ENCODE peak calls at places on chromosomes 4 and X, in four cellular contexts. One of them, this sample, is unnamed.

GRCh38 chr4:43132010-43132582 is 239.6 kb downstream of the GRXCR1 start:
- DNase-seq in AG08396: peak
- DNase-seq in stimulated activated CD4-positive, alpha-beta T cell treated with anti-CD3 and anti-CD28 coated beads, Interleukin-12 subunit alpha, Interleukin-12 subunit beta, amount 100 ng/mL, for 4 hours: peak
- DNase-seq in non-pigmented ciliary epithelial cell: peak
- DNase-seq in this sample: peak

GRCh38 chr4:182369211-182369610 is 126.0 kb downstream of the TENM3 start:
- DNase-seq in AG08396: no peak
- DNase-seq in stimulated activated CD4-positive, alpha-beta T cell treated with anti-CD3 and anti-CD28 coated beads, Interleukin-12 subunit alpha, Interleukin-12 subunit beta, amount 100 ng/mL, for 4 hours: no peak
- DNase-seq in non-pigmented ciliary epithelial cell: no peak
- DNase-seq in this sample: no peak

GRCh38 chr4:88159137-88159725 is 792 bp upstream of the ABCG2 start:
- DNase-seq in AG08396: peak
- DNase-seq in stimulated activated CD4-positive, alpha-beta T cell treated with anti-CD3 and anti-CD28 coated beads, Interleukin-12 subunit alpha, Interleukin-12 subunit beta, amount 100 ng/mL, for 4 hours: no peak
- DNase-seq in non-pigmented ciliary epithelial cell: no peak
- DNase-seq in this sample: no peak

GRCh38 chr4:90184560-90184959 is 57.4 kb downstream of the CCSER1 start:
- DNase-seq in AG08396: no peak
- DNase-seq in stimulated activated CD4-positive, alpha-beta T cell treated with anti-CD3 and anti-CD28 coated beads, Interleukin-12 subunit alpha, Interleukin-12 subunit beta, amount 100 ng/mL, for 4 hours: no peak
- DNase-seq in non-pigmented ciliary epithelial cell: no peak
- DNase-seq in this sample: no peak

GRCh38 chr4:182555997-182556418 is 312.8 kb downstream of the TENM3 start:
- DNase-seq in AG08396: peak
- DNase-seq in stimulated activated CD4-positive, alpha-beta T cell treated with anti-CD3 and anti-CD28 coated beads, Interleukin-12 subunit alpha, Interleukin-12 subunit beta, amount 100 ng/mL, for 4 hours: no peak
- DNase-seq in non-pigmented ciliary epithelial cell: peak
- DNase-seq in this sample: no peak

GRCh38 chr4:15682340-15682725 is 706 bp downstream of the FAM200B start:
- DNase-seq in AG08396: no peak
- DNase-seq in stimulated activated CD4-positive, alpha-beta T cell treated with anti-CD3 and anti-CD28 coated beads, Interleukin-12 subunit alpha, Interleukin-12 subunit beta, amount 100 ng/mL, for 4 hours: no peak
- DNase-seq in non-pigmented ciliary epithelial cell: no peak
- DNase-seq in this sample: no peak

GRCh38 chrX:105190252-105190853 is 30.1 kb downstream of the TEX13A start:
- DNase-seq in AG08396: peak
- DNase-seq in stimulated activated CD4-positive, alpha-beta T cell treated with anti-CD3 and anti-CD28 coated beads, Interleukin-12 subunit alpha, Interleukin-12 subunit beta, amount 100 ng/mL, for 4 hours: no peak
- DNase-seq in non-pigmented ciliary epithelial cell: no peak
- DNase-seq in this sample: peak

GRCh38 chr4:15054546-15054945 is 52.3 kb downstream of the CPEB2 start:
- DNase-seq in AG08396: no peak
- DNase-seq in stimulated activated CD4-positive, alpha-beta T cell treated with anti-CD3 and anti-CD28 coated beads, Interleukin-12 subunit alpha, Interleukin-12 subunit beta, amount 100 ng/mL, for 4 hours: no peak
- DNase-seq in non-pigmented ciliary epithelial cell: no peak
- DNase-seq in this sample: no peak

GRCh38 chrX:20361890-20362262 is 95.2 kb upstream of the RPS6KA3 start:
- DNase-seq in AG08396: peak
- DNase-seq in stimulated activated CD4-positive, alpha-beta T cell treated with anti-CD3 and anti-CD28 coated beads, Interleukin-12 subunit alpha, Interleukin-12 subunit beta, amount 100 ng/mL, for 4 hours: no peak
- DNase-seq in non-pigmented ciliary epithelial cell: no peak
- DNase-seq in this sample: no peak

GRCh38 chrX:9759340-9759739 is 6.3 kb downstream of the GPR143 start:
- DNase-seq in AG08396: no peak
- DNase-seq in stimulated activated CD4-positive, alpha-beta T cell treated with anti-CD3 and anti-CD28 coated beads, Interleukin-12 subunit alpha, Interleukin-12 subunit beta, amount 100 ng/mL, for 4 hours: no peak
- DNase-seq in non-pigmented ciliary epithelial cell: no peak
- DNase-seq in this sample: no peak

GRCh38 chr4:139453041-139453370 is 915 bp upstream of the RAB33B start:
- DNase-seq in AG08396: no peak
- DNase-seq in stimulated activated CD4-positive, alpha-beta T cell treated with anti-CD3 and anti-CD28 coated beads, Interleukin-12 subunit alpha, Interleukin-12 subunit beta, amount 100 ng/mL, for 4 hours: peak
- DNase-seq in non-pigmented ciliary epithelial cell: peak
- DNase-seq in this sample: no peak

GRCh38 chr4:56414135-56414675 is 21.2 kb downstream of the PPAT start:
- DNase-seq in AG08396: no peak
- DNase-seq in stimulated activated CD4-positive, alpha-beta T cell treated with anti-CD3 and anti-CD28 coated beads, Interleukin-12 subunit alpha, Interleukin-12 subunit beta, amount 100 ng/mL, for 4 hours: no peak
- DNase-seq in non-pigmented ciliary epithelial cell: no peak
- DNase-seq in this sample: no peak

GRCh38 chr4:120314969-120315368 is 248.3 kb upstream of the MAD2L1 start:
- DNase-seq in AG08396: no peak
- DNase-seq in stimulated activated CD4-positive, alpha-beta T cell treated with anti-CD3 and anti-CD28 coated beads, Interleukin-12 subunit alpha, Interleukin-12 subunit beta, amount 100 ng/mL, for 4 hours: no peak
- DNase-seq in non-pigmented ciliary epithelial cell: no peak
- DNase-seq in this sample: no peak

GRCh38 chr4:13112030-13112429 is 372.1 kb downstream of the RAB28 start:
- DNase-seq in AG08396: no peak
- DNase-seq in stimulated activated CD4-positive, alpha-beta T cell treated with anti-CD3 and anti-CD28 coated beads, Interleukin-12 subunit alpha, Interleukin-12 subunit beta, amount 100 ng/mL, for 4 hours: no peak
- DNase-seq in non-pigmented ciliary epithelial cell: no peak
- DNase-seq in this sample: no peak

GRCh38 chrX:152895121-152895520 is 2.7 kb upstream of the ZNF185 start:
- DNase-seq in AG08396: no peak
- DNase-seq in stimulated activated CD4-positive, alpha-beta T cell treated with anti-CD3 and anti-CD28 coated beads, Interleukin-12 subunit alpha, Interleukin-12 subunit beta, amount 100 ng/mL, for 4 hours: no peak
- DNase-seq in non-pigmented ciliary epithelial cell: no peak
- DNase-seq in this sample: no peak

GRCh38 chrX:2608638-2609430 is 82.3 kb upstream of the CD99 start:
- DNase-seq in AG08396: peak
- DNase-seq in stimulated activated CD4-positive, alpha-beta T cell treated with anti-CD3 and anti-CD28 coated beads, Interleukin-12 subunit alpha, Interleukin-12 subunit beta, amount 100 ng/mL, for 4 hours: peak
- DNase-seq in non-pigmented ciliary epithelial cell: peak
- DNase-seq in this sample: no peak

GRCh38 chr4:138053601-138054322 is 188.4 kb downstream of the SLC7A11 start:
- DNase-seq in AG08396: peak
- DNase-seq in stimulated activated CD4-positive, alpha-beta T cell treated with anti-CD3 and anti-CD28 coated beads, Interleukin-12 subunit alpha, Interleukin-12 subunit beta, amount 100 ng/mL, for 4 hours: no peak
- DNase-seq in non-pigmented ciliary epithelial cell: peak
- DNase-seq in this sample: no peak

GRCh38 chr4:24024157-24024556 is 134.3 kb upstream of the PPARGC1A start:
- DNase-seq in AG08396: peak
- DNase-seq in stimulated activated CD4-positive, alpha-beta T cell treated with anti-CD3 and anti-CD28 coated beads, Interleukin-12 subunit alpha, Interleukin-12 subunit beta, amount 100 ng/mL, for 4 hours: no peak
- DNase-seq in non-pigmented ciliary epithelial cell: peak
- DNase-seq in this sample: no peak

GRCh38 chr4:125704726-125705125 is 390.0 kb downstream of the FAT4 start:
- DNase-seq in AG08396: no peak
- DNase-seq in stimulated activated CD4-positive, alpha-beta T cell treated with anti-CD3 and anti-CD28 coated beads, Interleukin-12 subunit alpha, Interleukin-12 subunit beta, amount 100 ng/mL, for 4 hours: no peak
- DNase-seq in non-pigmented ciliary epithelial cell: no peak
- DNase-seq in this sample: no peak

GRCh38 chr4:2417765-2418651 is at the start of gene ZFYVE28:
- DNase-seq in AG08396: peak
- DNase-seq in stimulated activated CD4-positive, alpha-beta T cell treated with anti-CD3 and anti-CD28 coated beads, Interleukin-12 subunit alpha, Interleukin-12 subunit beta, amount 100 ng/mL, for 4 hours: no peak
- DNase-seq in non-pigmented ciliary epithelial cell: no peak
- DNase-seq in this sample: no peak

GRCh38 chr4:78747328-78747946 is 28.7 kb upstream of the BMP2K start:
- DNase-seq in AG08396: no peak
- DNase-seq in stimulated activated CD4-positive, alpha-beta T cell treated with anti-CD3 and anti-CD28 coated beads, Interleukin-12 subunit alpha, Interleukin-12 subunit beta, amount 100 ng/mL, for 4 hours: no peak
- DNase-seq in non-pigmented ciliary epithelial cell: peak
- DNase-seq in this sample: no peak

GRCh38 chrX:55813150-55813549 is 95.6 kb downstream of the RRAGB start:
- DNase-seq in AG08396: no peak
- DNase-seq in stimulated activated CD4-positive, alpha-beta T cell treated with anti-CD3 and anti-CD28 coated beads, Interleukin-12 subunit alpha, Interleukin-12 subunit beta, amount 100 ng/mL, for 4 hours: no peak
- DNase-seq in non-pigmented ciliary epithelial cell: no peak
- DNase-seq in this sample: no peak

GRCh38 chr4:7067147-7067522 is 729 bp downstream of the GRPEL1 start:
- DNase-seq in AG08396: peak
- DNase-seq in stimulated activated CD4-positive, alpha-beta T cell treated with anti-CD3 and anti-CD28 coated beads, Interleukin-12 subunit alpha, Interleukin-12 subunit beta, amount 100 ng/mL, for 4 hours: peak
- DNase-seq in non-pigmented ciliary epithelial cell: no peak
- DNase-seq in this sample: no peak

GRCh38 chr4:138175337-138175794 is 66.8 kb downstream of the SLC7A11 start:
- DNase-seq in AG08396: peak
- DNase-seq in stimulated activated CD4-positive, alpha-beta T cell treated with anti-CD3 and anti-CD28 coated beads, Interleukin-12 subunit alpha, Interleukin-12 subunit beta, amount 100 ng/mL, for 4 hours: no peak
- DNase-seq in non-pigmented ciliary epithelial cell: no peak
- DNase-seq in this sample: no peak

GRCh38 chr4:120755864-120756263 is 166.7 kb downstream of the PRDM5 start:
- DNase-seq in AG08396: no peak
- DNase-seq in stimulated activated CD4-positive, alpha-beta T cell treated with anti-CD3 and anti-CD28 coated beads, Interleukin-12 subunit alpha, Interleukin-12 subunit beta, amount 100 ng/mL, for 4 hours: no peak
- DNase-seq in non-pigmented ciliary epithelial cell: no peak
- DNase-seq in this sample: no peak

GRCh38 chrX:127259742-127260141 is 440.2 kb downstream of the PRR32 start:
- DNase-seq in AG08396: no peak
- DNase-seq in stimulated activated CD4-positive, alpha-beta T cell treated with anti-CD3 and anti-CD28 coated beads, Interleukin-12 subunit alpha, Interleukin-12 subunit beta, amount 100 ng/mL, for 4 hours: no peak
- DNase-seq in non-pigmented ciliary epithelial cell: no peak
- DNase-seq in this sample: no peak

GRCh38 chrX:46152756-46153155 is 392.5 kb downstream of the ZNF674 start:
- DNase-seq in AG08396: no peak
- DNase-seq in stimulated activated CD4-positive, alpha-beta T cell treated with anti-CD3 and anti-CD28 coated beads, Interleukin-12 subunit alpha, Interleukin-12 subunit beta, amount 100 ng/mL, for 4 hours: no peak
- DNase-seq in non-pigmented ciliary epithelial cell: no peak
- DNase-seq in this sample: no peak

GRCh38 chr4:176778063-176778462 is 14.7 kb downstream of the VEGFC start:
- DNase-seq in AG08396: no peak
- DNase-seq in stimulated activated CD4-positive, alpha-beta T cell treated with anti-CD3 and anti-CD28 coated beads, Interleukin-12 subunit alpha, Interleukin-12 subunit beta, amount 100 ng/mL, for 4 hours: no peak
- DNase-seq in non-pigmented ciliary epithelial cell: no peak
- DNase-seq in this sample: no peak